ENCODE peak calls at places on chromosome 11, in four cellular contexts. One of them, this sample, is unnamed.

GRCh38 chr11:33778682-33779081 is 4.4 kb upstream of the FBXO3 start:
- DNase-seq in dorsolateral prefrontal cortex: peak; percentile 58
- DNase-seq in LNCaP clone FGC: no peak
- DNase-seq in AML-193: no peak
- DNase-seq in this sample: peak; percentile 14

GRCh38 chr11:77259681-77260080 is 41.8 kb downstream of the GDPD4 start:
- DNase-seq in dorsolateral prefrontal cortex: no peak
- DNase-seq in LNCaP clone FGC: no peak
- DNase-seq in AML-193: no peak
- DNase-seq in this sample: no peak

GRCh38 chr11:44816761-44817160 is 90.0 kb downstream of the TSPAN18 start:
- DNase-seq in dorsolateral prefrontal cortex: no peak
- DNase-seq in LNCaP clone FGC: no peak
- DNase-seq in AML-193: no peak
- DNase-seq in this sample: no peak

GRCh38 chr11:123797065-123797940 is 8.8 kb downstream of the OR6M1 start:
- DNase-seq in dorsolateral prefrontal cortex: no peak
- DNase-seq in LNCaP clone FGC: no peak
- DNase-seq in AML-193: no peak
- DNase-seq in this sample: no peak

GRCh38 chr11:131859811-131860210 is 489.4 kb downstream of the NTM start:
- DNase-seq in dorsolateral prefrontal cortex: no peak
- DNase-seq in LNCaP clone FGC: no peak
- DNase-seq in AML-193: no peak
- DNase-seq in this sample: peak; percentile 14

GRCh38 chr11:77151804-77152513 is 23.9 kb downstream of the MYO7A start:
- DNase-seq in dorsolateral prefrontal cortex: no peak
- DNase-seq in LNCaP clone FGC: no peak
- DNase-seq in AML-193: peak; percentile 39
- DNase-seq in this sample: peak; percentile 91

GRCh38 chr11:119694334-119694733 is 34.7 kb downstream of the NECTIN1 start:
- DNase-seq in dorsolateral prefrontal cortex: no peak
- DNase-seq in LNCaP clone FGC: no peak
- DNase-seq in AML-193: peak; percentile 84
- DNase-seq in this sample: peak; percentile 21

GRCh38 chr11:78323356-78323755 is 94.3 kb downstream of the GAB2 start:
- DNase-seq in dorsolateral prefrontal cortex: no peak
- DNase-seq in LNCaP clone FGC: no peak
- DNase-seq in AML-193: no peak
- DNase-seq in this sample: no peak

GRCh38 chr11:67303989-67304411 is 670 bp downstream of the SSH3 start:
- DNase-seq in dorsolateral prefrontal cortex: peak; percentile 26
- DNase-seq in LNCaP clone FGC: no peak
- DNase-seq in AML-193: no peak
- DNase-seq in this sample: no peak

GRCh38 chr11:1041149-1041467 is 4.6 kb upstream of the MUC6 start:
- DNase-seq in dorsolateral prefrontal cortex: no peak
- DNase-seq in LNCaP clone FGC: no peak
- DNase-seq in AML-193: no peak
- DNase-seq in this sample: no peak

GRCh38 chr11:134838708-134839107 is 426.7 kb upstream of the B3GAT1 start:
- DNase-seq in dorsolateral prefrontal cortex: no peak
- DNase-seq in LNCaP clone FGC: no peak
- DNase-seq in AML-193: no peak
- DNase-seq in this sample: no peak

GRCh38 chr11:115679945-115680344 is 175.7 kb upstream of the CADM1 start:
- DNase-seq in dorsolateral prefrontal cortex: no peak
- DNase-seq in LNCaP clone FGC: no peak
- DNase-seq in AML-193: no peak
- DNase-seq in this sample: no peak

GRCh38 chr11:93733474-93733873 is 7.8 kb downstream of the TAF1D start:
- DNase-seq in dorsolateral prefrontal cortex: no peak
- DNase-seq in LNCaP clone FGC: no peak
- DNase-seq in AML-193: no peak
- DNase-seq in this sample: peak; percentile 38

GRCh38 chr11:66142370-66143263 is 72.5 kb downstream of the PACS1 start:
- DNase-seq in dorsolateral prefrontal cortex: no peak
- DNase-seq in LNCaP clone FGC: no peak
- DNase-seq in AML-193: no peak
- DNase-seq in this sample: peak; percentile 73

GRCh38 chr11:86152006-86152862 is 83.3 kb upstream of the PICALM start:
- DNase-seq in dorsolateral prefrontal cortex: no peak
- DNase-seq in LNCaP clone FGC: no peak
- DNase-seq in AML-193: no peak
- DNase-seq in this sample: no peak

GRCh38 chr11:75339685-75340409 is 11.6 kb downstream of the ARRB1 start:
- DNase-seq in dorsolateral prefrontal cortex: no peak
- DNase-seq in LNCaP clone FGC: no peak
- DNase-seq in AML-193: peak; percentile 37
- DNase-seq in this sample: no peak

GRCh38 chr11:112706863-112707262 is 254.4 kb upstream of the NCAM1 start:
- DNase-seq in dorsolateral prefrontal cortex: no peak
- DNase-seq in LNCaP clone FGC: no peak
- DNase-seq in AML-193: no peak
- DNase-seq in this sample: no peak

GRCh38 chr11:23423119-23423518 is 562.8 kb upstream of the CCDC179 start:
- DNase-seq in dorsolateral prefrontal cortex: no peak
- DNase-seq in LNCaP clone FGC: no peak
- DNase-seq in AML-193: no peak
- DNase-seq in this sample: no peak

GRCh38 chr11:95977534-95978174 is 53.7 kb upstream of the MTMR2 start:
- DNase-seq in dorsolateral prefrontal cortex: no peak
- DNase-seq in LNCaP clone FGC: no peak
- DNase-seq in AML-193: no peak
- DNase-seq in this sample: no peak

GRCh38 chr11:68328374-68329091 is 16.1 kb downstream of the LRP5 start:
- DNase-seq in dorsolateral prefrontal cortex: no peak
- DNase-seq in LNCaP clone FGC: no peak
- DNase-seq in AML-193: peak; percentile 7
- DNase-seq in this sample: peak; percentile 92

GRCh38 chr11:2898366-2899079 is 12.9 kb upstream of the CDKN1C start:
- DNase-seq in dorsolateral prefrontal cortex: no peak
- DNase-seq in LNCaP clone FGC: no peak
- DNase-seq in AML-193: peak; percentile 68
- DNase-seq in this sample: peak; percentile 75

GRCh38 chr11:95451682-95452081 is 220.7 kb upstream of the SESN3 start:
- DNase-seq in dorsolateral prefrontal cortex: no peak
- DNase-seq in LNCaP clone FGC: no peak
- DNase-seq in AML-193: no peak
- DNase-seq in this sample: no peak

GRCh38 chr11:93921695-93922468 is 71.5 kb upstream of the VSTM5 start:
- DNase-seq in dorsolateral prefrontal cortex: no peak
- DNase-seq in LNCaP clone FGC: peak; percentile 39
- DNase-seq in AML-193: peak; percentile 55
- DNase-seq in this sample: peak; percentile 62

GRCh38 chr11:27700351-27701261 is at the start of gene BDNF:
- DNase-seq in dorsolateral prefrontal cortex: peak; percentile 19
- DNase-seq in LNCaP clone FGC: no peak
- DNase-seq in AML-193: no peak
- DNase-seq in this sample: peak; percentile 41

GRCh38 chr11:133198326-133198725 is 334.0 kb downstream of the OPCML start:
- DNase-seq in dorsolateral prefrontal cortex: no peak
- DNase-seq in LNCaP clone FGC: no peak
- DNase-seq in AML-193: no peak
- DNase-seq in this sample: no peak

GRCh38 chr11:109695696-109696095 is 273.7 kb downstream of the C11orf87 start:
- DNase-seq in dorsolateral prefrontal cortex: no peak
- DNase-seq in LNCaP clone FGC: no peak
- DNase-seq in AML-193: no peak
- DNase-seq in this sample: no peak

GRCh38 chr11:67409781-67410368 is 5.6 kb upstream of the CARNS1 start:
- DNase-seq in dorsolateral prefrontal cortex: no peak
- DNase-seq in LNCaP clone FGC: no peak
- DNase-seq in AML-193: no peak
- DNase-seq in this sample: no peak

GRCh38 chr11:33574366-33574765 is 126.3 kb downstream of the C11orf91 start:
- DNase-seq in dorsolateral prefrontal cortex: no peak
- DNase-seq in LNCaP clone FGC: no peak
- DNase-seq in AML-193: no peak
- DNase-seq in this sample: no peak

GRCh38 chr11:82494988-82495432 is 238.7 kb downstream of the FAM181B start:
- DNase-seq in dorsolateral prefrontal cortex: no peak
- DNase-seq in LNCaP clone FGC: peak; percentile 19
- DNase-seq in AML-193: peak; percentile 22
- DNase-seq in this sample: peak; percentile 1

GRCh38 chr11:128940603-128941002 is 2.1 kb downstream of the TP53AIP1 start:
- DNase-seq in dorsolateral prefrontal cortex: no peak
- DNase-seq in LNCaP clone FGC: no peak
- DNase-seq in AML-193: no peak
- DNase-seq in this sample: no peak

GRCh38 chr11:35412285-35412684 is 7.1 kb downstream of the SLC1A2 start:
- DNase-seq in dorsolateral prefrontal cortex: no peak
- DNase-seq in LNCaP clone FGC: no peak
- DNase-seq in AML-193: no peak
- DNase-seq in this sample: peak; percentile 24

GRCh38 chr11:108218455-108218854 is 4.0 kb downstream of the NPAT start:
- DNase-seq in dorsolateral prefrontal cortex: no peak
- DNase-seq in LNCaP clone FGC: no peak
- DNase-seq in AML-193: no peak
- DNase-seq in this sample: no peak

GRCh38 chr11:120180571-120181445 is 30.0 kb upstream of the OAF start:
- DNase-seq in dorsolateral prefrontal cortex: no peak
- DNase-seq in LNCaP clone FGC: no peak
- DNase-seq in AML-193: no peak
- DNase-seq in this sample: no peak

GRCh38 chr11:14249121-14249963 is 109.6 kb downstream of the RRAS2 start:
- DNase-seq in dorsolateral prefrontal cortex: peak; percentile 81
- DNase-seq in LNCaP clone FGC: peak; percentile 13
- DNase-seq in AML-193: peak; percentile 17
- DNase-seq in this sample: peak; percentile 64

GRCh38 chr11:20355221-20356219 is 8.0 kb upstream of the HTATIP2 start:
- DNase-seq in dorsolateral prefrontal cortex: no peak
- DNase-seq in LNCaP clone FGC: peak; percentile 11
- DNase-seq in AML-193: peak; percentile 22
- DNase-seq in this sample: peak; percentile 38

GRCh38 chr11:93648168-93648567 is 13.3 kb upstream of the CEP295 start:
- DNase-seq in dorsolateral prefrontal cortex: no peak
- DNase-seq in LNCaP clone FGC: peak; percentile 18
- DNase-seq in AML-193: peak; percentile 10
- DNase-seq in this sample: peak; percentile 36

GRCh38 chr11:65221026-65221425 is 39.3 kb downstream of the CAPN1 start:
- DNase-seq in dorsolateral prefrontal cortex: no peak
- DNase-seq in LNCaP clone FGC: no peak
- DNase-seq in AML-193: no peak
- DNase-seq in this sample: no peak

GRCh38 chr11:35418847-35419712 is at the start of gene SLC1A2:
- DNase-seq in dorsolateral prefrontal cortex: peak; percentile 80
- DNase-seq in LNCaP clone FGC: no peak
- DNase-seq in AML-193: no peak
- DNase-seq in this sample: peak; percentile 6

GRCh38 chr11:73376803-73377629 is 817 bp downstream of the RELT start:
- DNase-seq in dorsolateral prefrontal cortex: no peak
- DNase-seq in LNCaP clone FGC: no peak
- DNase-seq in AML-193: peak; percentile 88
- DNase-seq in this sample: peak; percentile 84

This sample was measured in KBM-7.